ENCODE peak calls at places on chromosomes 6 and 20, in five cellular contexts. I, E, Z, W and L are unnamed samples.

GRCh38 chr6:17905611-17906592 is 81.5 kb downstream of the KIF13A start:
- DNase-seq in I (peak; percentile 90), W (peak; percentile 87), Z (no peak), E (no peak), L (peak; percentile 15)

GRCh38 chr6:166957805-166958076 is 1.4 kb upstream of the RNASET2 start:
- DNase-seq in W (no peak), E (no peak), Z (peak; percentile 19), I (no peak), L (no peak)

GRCh38 chr6:168216139-168216538 is 103.4 kb downstream of the DACT2 start:
- DNase-seq in Z (peak; percentile 69), I (no peak), E (no peak), W (no peak), L (no peak)

GRCh38 chr6:36863670-36864540 is 10.7 kb downstream of the PPIL1 start:
- DNase-seq in W (no peak), E (no peak), I (no peak), Z (peak; percentile 22), L (no peak)

GRCh38 chr20:43655937-43656336 is 11.0 kb upstream of the MYBL2 start:
- DNase-seq in E (no peak), I (no peak), W (no peak), Z (no peak), L (no peak)

GRCh38 chr6:137692806-137693205 is 174.3 kb upstream of the TNFAIP3 start:
- DNase-seq in I (peak; percentile 46), W (peak; percentile 56), Z (no peak), E (no peak), L (peak; percentile 60)

GRCh38 chr20:47498606-47499005 is 3.1 kb upstream of the NCOA3 start:
- DNase-seq in I (no peak), E (no peak), Z (no peak), W (no peak), L (no peak)

GRCh38 chr6:11975353-11975977 is 36.6 kb upstream of the HIVEP1 start:
- DNase-seq in E (no peak), W (no peak), Z (no peak), I (no peak), L (no peak)

GRCh38 chr6:51360287-51360686 is 541.6 kb downstream of the TFAP2B start:
- DNase-seq in E (no peak), I (no peak), W (no peak), Z (no peak), L (no peak)

GRCh38 chr6:130372786-130373185 is 7.0 kb downstream of the TMEM200A start:
- DNase-seq in Z (no peak), E (no peak), I (no peak), W (peak; percentile 58), L (no peak)
- H3K4me2 ChIP-seq in Z (no peak overlapping the region), E (no peak overlapping the region), I (peak overlapping the region; percentile 21), W (peak overlapping the region; percentile 80), L (no peak overlapping the region)

DNA sequence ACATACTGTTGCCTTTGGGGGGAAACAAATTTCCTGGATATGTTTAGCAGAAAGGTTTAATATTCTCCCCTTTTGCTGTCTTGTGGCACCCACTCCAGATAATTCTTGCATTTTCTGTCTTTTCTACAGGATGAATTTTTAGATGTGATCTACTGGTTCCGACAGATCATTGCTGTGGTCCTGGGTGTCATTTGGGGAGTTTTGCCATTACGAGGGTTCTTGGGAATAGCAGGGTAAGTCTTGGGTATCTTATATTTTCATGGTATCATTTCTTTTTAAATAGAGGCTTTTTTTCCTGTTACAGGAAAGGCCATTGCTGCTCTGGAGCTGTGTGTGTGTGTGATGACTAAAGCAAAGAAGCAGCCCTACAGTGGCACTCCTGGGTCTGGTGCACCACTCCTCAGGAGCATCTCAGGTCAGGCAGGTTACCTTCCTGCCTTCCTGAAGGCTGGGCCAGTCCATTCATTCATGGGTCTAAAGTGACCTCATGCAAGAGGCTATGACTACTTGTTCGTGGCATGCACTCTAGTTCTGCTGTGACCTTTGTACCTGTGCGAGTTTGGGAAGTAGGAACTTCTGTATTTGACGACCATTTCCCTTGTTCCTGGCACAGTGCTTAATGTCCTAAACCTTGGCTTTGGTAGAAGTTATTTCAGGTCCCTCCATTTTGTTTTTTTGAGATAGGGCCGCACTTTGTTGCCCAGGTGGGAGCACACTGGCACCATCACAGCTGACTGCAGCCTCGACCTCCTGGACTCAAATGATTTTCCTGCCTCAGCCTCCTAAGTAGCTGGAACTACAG is 2.2 kb downstream of the RAB5IF start:
- DNase-seq in Z (no peak), E (no peak), W (no peak), I (no peak), L (no peak)
- H4K20me1 ChIP-seq in Z (peaks cover 20% of the 10 kb centered on the region), E (no peaks in the 10 kb centered on the region), W (peaks cover 15% of the 10 kb centered on the region), I (no peaks in the 10 kb centered on the region), L (peaks cover 21% of the 10 kb centered on the region)

GRCh38 chr20:17963114-17963897 is 5.3 kb downstream of the SNX5 start:
- DNase-seq in Z (no peak), W (no peak), I (no peak), E (no peak), L (no peak)
- H3K4me1 ChIP-seq in Z (peaks cover 49% of the 10 kb centered on the region), W (peaks cover 25% of the 10 kb centered on the region), I (peaks cover 23% of the 10 kb centered on the region), E (peaks cover 72% of the 10 kb centered on the region), L (peaks cover 76% of the 10 kb centered on the region)

DNA sequence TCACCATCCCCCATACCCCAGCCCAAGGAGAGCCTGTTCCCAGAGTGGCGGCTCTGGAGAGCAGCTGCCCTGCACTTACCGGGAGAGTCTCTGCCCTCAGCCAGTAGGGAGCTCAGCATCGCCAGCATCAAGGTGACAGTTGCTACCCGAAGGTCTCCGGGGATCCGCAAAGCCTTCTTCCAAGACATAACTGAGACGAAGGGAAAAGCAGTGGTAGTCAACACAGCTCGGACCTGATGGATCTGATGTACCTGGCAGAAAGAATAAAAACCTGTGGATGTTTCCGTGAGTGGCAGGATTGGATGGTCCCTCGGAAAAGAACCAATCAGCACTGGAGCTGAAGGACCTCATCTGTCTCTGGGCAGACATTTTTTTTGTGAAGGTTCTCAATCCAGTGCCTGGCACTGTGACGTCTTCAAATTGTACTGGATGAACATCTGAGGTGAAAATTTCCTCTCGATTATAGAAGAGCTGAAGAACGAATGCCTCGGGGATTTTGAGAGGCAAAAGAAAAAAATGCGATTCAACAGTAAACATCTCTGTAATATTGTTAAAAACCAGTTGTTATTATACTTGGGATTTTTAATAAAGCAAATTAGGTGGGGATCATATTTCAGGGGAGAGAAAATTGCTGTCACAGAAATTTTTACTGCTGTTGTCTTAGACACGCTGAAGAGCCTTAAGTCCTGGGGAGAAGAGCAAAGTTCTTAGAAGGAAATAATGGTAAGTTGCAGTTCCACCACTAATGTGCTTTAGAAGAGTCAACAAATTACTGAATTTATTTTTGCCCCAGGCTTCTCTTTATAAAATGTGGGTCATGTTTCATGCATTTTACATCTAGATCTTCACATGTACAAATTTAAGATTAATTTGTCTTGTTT is at the start of gene HLA-DQB1:
- DNase-seq in W (no peak), I (no peak), E (peak; percentile 30), Z (peak; percentile 79), L (peak; percentile 86)
- H3K4me2 ChIP-seq in W (no peak within 1 kb of the TSS), I (no peak within 1 kb of the TSS), E (no peak within 1 kb of the TSS), Z (peak within 1 kb of the TSS; percentile 72), L (no peak within 1 kb of the TSS)

GRCh38 chr20:33835773-33836172 is 24.6 kb downstream of the CHMP4B start:
- DNase-seq in I (no peak), Z (no peak), W (no peak), E (no peak), L (no peak)
- H4K20me1 ChIP-seq in I (no peaks in the 10 kb centered on the region), Z (peaks cover 41% of the 10 kb centered on the region), W (peaks cover 91% of the 10 kb centered on the region), E (peaks cover 22% of the 10 kb centered on the region), L (peaks cover 94% of the 10 kb centered on the region)

DNA sequence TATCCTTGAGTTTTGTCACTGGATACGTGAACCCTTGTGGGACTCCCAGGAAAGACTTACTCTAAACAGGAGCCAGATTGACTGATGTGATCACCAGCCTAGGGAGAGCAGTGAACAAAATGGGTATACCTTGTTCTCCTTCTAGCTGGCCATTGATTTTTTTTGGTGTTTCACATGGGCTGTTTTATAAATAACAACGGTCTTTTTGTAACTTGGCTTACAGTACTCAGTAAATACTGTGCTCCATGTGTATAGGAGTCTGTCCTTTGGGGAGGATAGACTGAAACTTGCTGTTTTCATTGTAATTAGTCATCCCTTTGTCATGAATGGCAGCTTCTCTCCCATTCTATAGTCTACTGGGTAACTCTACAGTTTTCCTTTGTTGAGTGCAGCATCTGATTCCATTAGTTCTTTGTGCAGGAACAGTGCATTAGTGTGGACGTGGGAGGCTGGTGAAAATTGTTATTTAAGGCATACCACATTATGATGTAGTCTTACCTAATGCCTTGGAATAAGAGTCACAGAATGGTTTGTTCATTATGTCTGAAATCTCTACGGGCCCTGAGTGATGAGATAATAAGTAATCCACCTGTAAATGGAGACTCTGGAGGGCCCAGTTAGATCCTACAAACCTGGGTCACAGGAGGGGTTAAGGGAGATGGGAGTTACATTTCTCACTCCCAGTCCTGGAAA is 89.5 kb downstream of the TIAM2 start:
- DNase-seq in I (peak; percentile 82), E (peak; percentile 27), Z (no peak), W (peak; percentile 25), L (no peak)
- H3K4me1 ChIP-seq in I (no peaks in the 10 kb centered on the region), E (peaks cover 20% of the 10 kb centered on the region), Z (peaks cover 21% of the 10 kb centered on the region), W (peaks cover 4% of the 10 kb centered on the region), L (peaks cover 22% of the 10 kb centered on the region)

DNA sequence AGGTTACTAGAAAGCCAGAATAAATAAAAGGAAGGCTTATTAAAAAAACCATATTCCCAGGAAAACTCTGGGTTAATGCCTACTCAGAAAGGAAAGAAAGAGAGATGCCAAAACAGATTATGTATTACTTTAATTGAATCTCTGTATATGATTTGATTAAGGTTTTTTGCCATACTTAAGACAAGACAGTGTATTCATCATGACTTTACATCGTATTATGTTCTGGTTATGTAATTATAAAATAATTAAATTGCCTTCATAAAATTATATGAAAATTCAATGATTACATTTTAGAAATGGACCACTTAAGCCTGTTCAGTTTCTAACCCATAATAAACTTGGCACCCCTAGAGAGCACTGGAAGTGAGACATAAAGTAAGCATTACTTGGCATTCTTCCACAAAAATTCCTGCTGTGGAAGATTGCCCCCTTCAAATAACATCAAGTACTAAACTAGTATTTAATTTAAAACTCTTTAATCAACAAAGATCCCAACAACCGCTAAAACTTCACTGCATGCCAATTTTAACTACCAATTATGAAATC is 20.8 kb upstream of the IBTK start:
- DNase-seq in Z (no peak), E (peak; percentile 40), I (no peak), W (no peak), L (no peak)
- H3K4me2 ChIP-seq in Z (no peak overlapping the region), E (no peak overlapping the region), I (no peak overlapping the region), W (no peak overlapping the region), L (no peak overlapping the region)

GRCh38 chr20:37195018-37195417 is 15.7 kb upstream of the MROH8 start:
- DNase-seq in W (no peak), I (no peak), E (no peak), Z (no peak), L (no peak)
- H4K20me1 ChIP-seq in W (peaks cover 81% of the 10 kb centered on the region), I (peaks cover 2% of the 10 kb centered on the region), E (no peaks in the 10 kb centered on the region), Z (peaks cover 23% of the 10 kb centered on the region), L (peaks cover 57% of the 10 kb centered on the region)

GRCh38 chr6:15327271-15327670 is 81.4 kb downstream of the JARID2 start:
- DNase-seq in W (no peak), I (peak; percentile 15), Z (peak; percentile 22), E (no peak), L (no peak)
- H3K4me1 ChIP-seq in W (peaks cover 26% of the 10 kb centered on the region), I (peaks cover 35% of the 10 kb centered on the region), Z (peaks cover 57% of the 10 kb centered on the region), E (peaks cover 4% of the 10 kb centered on the region), L (peaks cover 51% of the 10 kb centered on the region)

DNA sequence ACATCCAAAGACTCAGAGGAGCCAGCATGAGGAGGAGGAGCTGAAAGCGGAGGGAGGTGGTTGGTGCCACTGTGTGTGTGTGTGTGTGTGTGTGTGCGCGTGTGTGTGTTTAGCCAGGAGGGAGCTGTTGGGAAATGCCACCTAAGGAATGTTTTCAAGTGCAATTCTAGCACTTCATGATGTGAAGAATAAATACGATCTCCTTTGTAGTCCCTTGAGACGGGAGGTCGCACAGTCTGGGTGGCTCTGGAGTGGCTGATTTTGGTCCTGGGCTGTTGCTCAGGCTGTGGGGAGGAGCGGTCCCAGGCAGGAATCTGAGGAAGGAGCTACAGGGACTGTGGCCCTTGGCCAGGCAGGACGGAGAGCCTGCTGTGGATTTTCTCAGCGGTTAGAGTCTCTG is 93.7 kb downstream of the PPP1R14C start:
- DNase-seq in I (no peak), W (no peak), E (no peak), Z (no peak), L (no peak)
- H3K4me2 ChIP-seq in I (no peak overlapping the region), W (no peak overlapping the region), E (no peak overlapping the region), Z (no peak overlapping the region), L (no peak overlapping the region)